ENCODE peak calls at places on chromosomes 5 and 9, in seven cellular contexts. K is stimulated activated CD4-positive, alpha-beta T cell treated with anti-CD3 and anti-CD28 coated beads, Interleukin-12 subunit alpha, Interleukin-12 subunit beta, amount 100 ng/mL, for 48 hours; X is WTC11; F is astrocyte of the hippocampus; T is LoVo; S is AG04449; O is heart right ventricle. C is an unnamed sample.

GRCh38 chr5:39452846-39453245 is 28.1 kb upstream of the DAB2 start:
- DNase-seq in K (no peak), X (no peak), F (peak; percentile 24), T (no peak), S (peak; percentile 68), O (no peak), C (no peak)

GRCh38 chr9:93346240-93347112 is 105.0 kb upstream of the FAM120A start:
- DNase-seq in K (peak; percentile 5), X (peak; percentile 62), F (peak; percentile 57), T (no peak), S (no peak), O (peak; percentile 10), C (no peak)

GRCh38 chr9:131917009-131917408 is 162.7 kb downstream of the MED27 start:
- DNase-seq in K (no peak), X (no peak), F (no peak), T (no peak), S (no peak), O (no peak), C (no peak)

GRCh38 chr9:134358026-134358967 is 32.0 kb downstream of the RXRA start:
- DNase-seq in K (no peak), X (no peak), F (peak; percentile 73), T (no peak), S (no peak), O (peak; percentile 63), C (peak; percentile 74)

GRCh38 chr5:132094393-132095076 is 20.9 kb downstream of the CSF2 start:
- DNase-seq in K (no peak), X (no peak), F (peak; percentile 78), T (peak; percentile 83), S (peak; percentile 93), O (no peak), C (no peak)

GRCh38 chr5:154740957-154741356 is 14.2 kb upstream of the LARP1 start:
- DNase-seq in K (no peak), X (no peak), F (peak; percentile 81), T (no peak), S (no peak), O (no peak), C (peak; percentile 58)

GRCh38 chr5:84242286-84242685 is 142.4 kb downstream of the EDIL3 start:
- DNase-seq in K (no peak), X (no peak), F (peak; percentile 78), T (no peak), S (peak; percentile 75), O (no peak), C (peak; percentile 63)

GRCh38 chr9:91047993-91048607 is 246.5 kb downstream of the SYK start:
- DNase-seq in K (no peak), X (no peak), F (peak; percentile 76), T (no peak), S (peak; percentile 79), O (no peak), C (no peak)

GRCh38 chr5:60350794-60351193 is 349.2 kb downstream of the DEPDC1B start:
- DNase-seq in K (no peak), X (no peak), F (no peak), T (no peak), S (no peak), O (no peak), C (no peak)

GRCh38 chr5:125038477-125038876 is 292.0 kb upstream of the ZNF608 start:
- DNase-seq in K (no peak), X (no peak), F (no peak), T (no peak), S (no peak), O (no peak), C (no peak)

GRCh38 chr5:80959768-80960442 is at the start of gene RASGRF2:
- DNase-seq in K (peak; percentile 42), X (peak; percentile 69), F (peak; percentile 82), T (peak; percentile 75), S (no peak), O (peak; percentile 23), C (no peak)

GRCh38 chr5:173454764-173455598 is 126.8 kb upstream of the STC2 start:
- DNase-seq in K (no peak), X (no peak), F (peak; percentile 94), T (peak; percentile 72), S (peak; percentile 99), O (peak; percentile 20), C (peak; percentile 54)

GRCh38 chr5:36692791-36693763 is 86.7 kb downstream of the SLC1A3 start:
- DNase-seq in K (peak; percentile 36), X (peak; percentile 87), F (peak; percentile 91), T (peak; percentile 83), S (no peak), O (peak; percentile 77), C (peak; percentile 87)

GRCh38 chr5:137564475-137564961 is 65.4 kb upstream of the SPOCK1 start:
- DNase-seq in K (no peak), X (no peak), F (peak; percentile 29), T (no peak), S (no peak), O (no peak), C (no peak)

GRCh38 chr9:97307091-97307490 is 368 bp upstream of the CCDC180 start:
- DNase-seq in K (peak; percentile 20), X (peak; percentile 99), F (peak; percentile 85), T (no peak), S (no peak), O (peak; percentile 90), C (peak; percentile 88)

GRCh38 chr9:92607773-92608172 is 62.2 kb downstream of the IPPK start:
- DNase-seq in K (no peak), X (no peak), F (peak; percentile 25), T (no peak), S (peak; percentile 55), O (no peak), C (peak; percentile 61)

GRCh38 chr9:34412336-34412735 is 35.6 kb upstream of the MYORG start:
- DNase-seq in K (no peak), X (no peak), F (no peak), T (no peak), S (no peak), O (no peak), C (no peak)

GRCh38 chr9:79799691-79800345 is 228.1 kb downstream of the TLE4 start:
- DNase-seq in K (no peak), X (no peak), F (peak; percentile 82), T (no peak), S (peak; percentile 19), O (peak; percentile 66), C (no peak)

GRCh38 chr9:77848428-77848827 is 183.2 kb downstream of the GNAQ start:
- DNase-seq in K (no peak), X (no peak), F (peak; percentile 65), T (no peak), S (no peak), O (no peak), C (no peak)

GRCh38 chr9:93675336-93676150 is 99.2 kb downstream of the PHF2 start:
- DNase-seq in K (no peak), X (peak; percentile 5), F (no peak), T (no peak), S (no peak), O (peak; percentile 3), C (peak; percentile 44)

GRCh38 chr5:173028811-173029327 is 27.3 kb upstream of the CREBRF start:
- DNase-seq in K (no peak), X (no peak), F (peak; percentile 70), T (no peak), S (no peak), O (no peak), C (no peak)

GRCh38 chr9:96651626-96652025 is 3.5 kb downstream of the PRXL2C start:
- DNase-seq in K (no peak), X (no peak), F (no peak), T (no peak), S (no peak), O (no peak), C (no peak)

GRCh38 chr9:112500842-112501241 is 14.2 kb downstream of the KIAA1958 start:
- DNase-seq in K (no peak), X (no peak), F (no peak), T (no peak), S (no peak), O (no peak), C (no peak)

GRCh38 chr5:11803436-11803835 is 100.8 kb downstream of the CTNND2 start:
- DNase-seq in K (no peak), X (no peak), F (no peak), T (no peak), S (no peak), O (no peak), C (no peak)

GRCh38 chr5:103245773-103246172 is 12.8 kb upstream of the MACIR start:
- DNase-seq in K (no peak), X (no peak), F (no peak), T (no peak), S (no peak), O (no peak), C (no peak)

GRCh38 chr5:44002381-44002901 is 386.8 kb downstream of the FGF10 start:
- DNase-seq in K (no peak), X (no peak), F (peak; percentile 3), T (peak; percentile 93), S (no peak), O (no peak), C (no peak)

GRCh38 chr5:82278711-82279370 is 687 bp upstream of the RPS23 start:
- DNase-seq in K (no peak), X (no peak), F (no peak), T (no peak), S (no peak), O (no peak), C (no peak)

GRCh38 chr5:142360607-142361120 is 35.8 kb upstream of the SPRY4 start:
- DNase-seq in K (no peak), X (peak; percentile 42), F (peak; percentile 83), T (peak; percentile 62), S (no peak), O (no peak), C (no peak)

GRCh38 chr5:138696501-138696900 is 56.7 kb upstream of the CTNNA1 start:
- DNase-seq in K (no peak), X (no peak), F (peak; percentile 83), T (no peak), S (peak; percentile 34), O (no peak), C (no peak)

GRCh38 chr9:98958271-98958989 is 14.7 kb downstream of the COL15A1 start:
- DNase-seq in K (no peak), X (no peak), F (peak; percentile 62), T (no peak), S (peak; percentile 21), O (no peak), C (no peak)

GRCh38 chr9:8725635-8726034 is 926.1 kb upstream of the DMAC1 start:
- DNase-seq in K (no peak), X (no peak), F (peak; percentile 15), T (no peak), S (no peak), O (no peak), C (no peak)

GRCh38 chr5:54738118-54738972 is 220.8 kb downstream of the SNX18 start:
- DNase-seq in K (no peak), X (no peak), F (peak; percentile 26), T (peak; percentile 40), S (no peak), O (peak; percentile 60), C (peak; percentile 83)

GRCh38 chr5:150009671-150010387 is 9.3 kb downstream of the HMGXB3 start:
- DNase-seq in K (no peak), X (no peak), F (no peak), T (no peak), S (no peak), O (peak; percentile 28), C (no peak)

GRCh38 chr9:88652876-88653275 is 117.9 kb downstream of the NXNL2 start:
- DNase-seq in K (no peak), X (no peak), F (no peak), T (no peak), S (no peak), O (no peak), C (no peak)

C was measured in aorta.